ENCODE peak calls at places on chromosome 16, in ten cellular contexts. X is neural progenitor cell, G is hepatocyte, T is heart left ventricle, U is HCT116, K is fibroblast of lung, J is gastrocnemius medialis, F is astrocyte, H is cardiac muscle cell, O is spleen. V is an unnamed sample.
A peak's percentile ranks its signal among the peaks of the same experiment; 100 is the strongest.

GRCh38 chr16:80230328-80231117 is 310.3 kb upstream of the DYNLRB2 start:
- DNase-seq in J (no peak), F (peak; percentile 39), T (no peak), O (no peak), U (no peak), G (no peak), K (no peak), H (no peak), X (no peak), V (no peak)

GRCh38 chr16:19113577-19114358 is at the start of gene ITPRIPL2:
- DNase-seq in K (peak; percentile 95), U (peak; percentile 79), O (peak; percentile 89), X (peak; percentile 76), T (peak; percentile 94), J (peak; percentile 76), G (peak; percentile 89), H (peak; percentile 97), F (peak; percentile 80), V (no peak)

GRCh38 chr16:54750249-54750648 is 180.4 kb upstream of the IRX5 start:
- DNase-seq in F (no peak), X (no peak), O (no peak), T (no peak), G (no peak), J (no peak), U (no peak), H (no peak), K (no peak), V (no peak)

GRCh38 chr16:54150861-54151260 is 135.7 kb downstream of the IRX3 start:
- DNase-seq in O (no peak), K (no peak), U (no peak), X (no peak), J (no peak), T (no peak), G (no peak), H (no peak), F (no peak), V (no peak)

GRCh38 chr16:83717814-83718213 is 90.0 kb upstream of the HSBP1 start:
- DNase-seq in H (peak; percentile 36), G (no peak), U (no peak), K (no peak), J (no peak), F (peak; percentile 90), X (no peak), T (no peak), O (no peak), V (no peak)

GRCh38 chr16:85431431-85432124 is 181.5 kb upstream of the GSE1 start:
- DNase-seq in H (no peak), X (no peak), J (no peak), K (no peak), T (peak; percentile 9), U (no peak), G (no peak), O (peak; percentile 61), F (peak; percentile 14), V (no peak)

GRCh38 chr16:53054670-53055485 is at the start of gene CHD9:
- DNase-seq in K (peak; percentile 87), F (peak; percentile 58), O (peak; percentile 95), U (peak; percentile 72), H (peak; percentile 93), X (peak; percentile 96), G (peak; percentile 95), T (peak; percentile 85), J (peak; percentile 52), V (peak; percentile 55)

GRCh38 chr16:76583466-76583865 is 306.3 kb downstream of the CNTNAP4 start:
- DNase-seq in G (peak; percentile 65), F (no peak), K (peak; percentile 20), X (no peak), J (no peak), O (no peak), U (no peak), T (no peak), H (peak; percentile 22), V (no peak)

GRCh38 chr16:78235168-78235800 is 135.8 kb downstream of the WWOX start:
- DNase-seq in O (peak; percentile 85), T (peak; percentile 47), K (peak; percentile 72), F (peak; percentile 38), X (peak; percentile 80), J (no peak), U (peak; percentile 6), G (peak; percentile 75), H (peak; percentile 73), V (peak; percentile 27)

GRCh38 chr16:80824623-80825364 is 20.4 kb upstream of the CDYL2 start:
- DNase-seq in T (no peak), X (peak; percentile 71), F (peak; percentile 46), J (no peak), G (peak; percentile 72), K (peak; percentile 81), H (peak; percentile 79), U (peak; percentile 64), O (no peak), V (peak; percentile 38)

GRCh38 chr16:83903739-83904138 is 4.8 kb downstream of the MLYCD start:
- DNase-seq in O (no peak), X (no peak), U (no peak), G (peak; percentile 40), H (peak; percentile 64), T (peak; percentile 88), F (peak; percentile 8), K (peak; percentile 81), J (peak; percentile 93), V (no peak)

GRCh38 chr16:75420987-75421819 is 12.1 kb downstream of the CFDP1 start:
- DNase-seq in U (no peak), H (peak; percentile 85), K (peak; percentile 56), X (peak; percentile 85), T (peak; percentile 90), O (peak; percentile 86), J (no peak), F (no peak), G (peak; percentile 88), V (no peak)

DNA sequence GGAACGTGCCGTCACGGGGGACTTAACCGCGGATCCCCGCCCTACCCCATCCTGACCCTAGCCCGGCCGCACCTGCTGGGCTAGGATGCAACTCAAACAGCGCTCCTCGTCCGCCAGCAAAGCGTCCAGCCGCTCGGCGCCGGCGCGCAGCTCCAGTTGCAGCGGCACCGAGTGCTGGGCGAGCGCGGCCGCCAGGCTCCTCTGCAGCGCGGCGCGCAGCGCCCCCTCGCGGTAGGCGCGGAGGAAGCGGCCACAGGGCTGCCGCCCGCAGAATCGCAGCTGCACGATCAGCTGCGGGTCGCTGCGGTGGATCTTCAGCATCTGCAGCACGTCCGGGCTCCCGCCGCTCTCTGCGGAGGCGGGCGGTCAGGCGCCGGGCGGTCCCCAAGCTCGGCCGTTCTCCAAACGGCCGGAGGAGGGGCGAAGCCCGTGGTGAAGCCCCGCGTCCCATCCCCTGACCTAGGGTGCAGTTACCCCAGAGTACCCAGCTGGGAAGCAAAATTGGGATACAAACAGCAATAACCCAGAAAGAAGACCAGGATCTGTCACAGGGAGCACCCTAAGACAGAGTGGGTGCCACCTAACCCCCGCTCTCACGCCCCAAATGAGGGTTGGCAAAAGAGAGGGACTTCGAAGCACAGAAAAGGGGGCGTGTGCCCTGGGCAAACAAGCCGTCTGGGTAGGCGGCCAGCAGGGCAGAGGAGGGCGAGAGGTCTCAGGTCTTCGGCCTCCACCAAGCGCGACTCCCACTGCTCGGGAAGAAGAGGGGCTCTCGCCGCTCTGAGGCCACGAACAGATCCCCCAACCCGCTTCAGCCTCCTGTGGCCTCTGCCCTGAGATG is 4.2 kb downstream of the TRADD start:
- DNase-seq in K (peak; percentile 72), X (peak; percentile 95), U (no peak), H (peak; percentile 83), T (peak; percentile 67), J (no peak), G (peak; percentile 92), F (no peak), O (peak; percentile 96), V (peak; percentile 33)
- H3K4me3 ChIP-seq in K (no peak overlapping the region), X (peak overlapping the region; percentile 48), U (no peak overlapping the region), H (peak overlapping the region; percentile 24), T (peak overlapping the region; percentile 26), J (no peak overlapping the region), G (no peak overlapping the region), F (no peak overlapping the region), O (peak overlapping the region; percentile 59), V (peak overlapping the region; percentile 20)

DNA sequence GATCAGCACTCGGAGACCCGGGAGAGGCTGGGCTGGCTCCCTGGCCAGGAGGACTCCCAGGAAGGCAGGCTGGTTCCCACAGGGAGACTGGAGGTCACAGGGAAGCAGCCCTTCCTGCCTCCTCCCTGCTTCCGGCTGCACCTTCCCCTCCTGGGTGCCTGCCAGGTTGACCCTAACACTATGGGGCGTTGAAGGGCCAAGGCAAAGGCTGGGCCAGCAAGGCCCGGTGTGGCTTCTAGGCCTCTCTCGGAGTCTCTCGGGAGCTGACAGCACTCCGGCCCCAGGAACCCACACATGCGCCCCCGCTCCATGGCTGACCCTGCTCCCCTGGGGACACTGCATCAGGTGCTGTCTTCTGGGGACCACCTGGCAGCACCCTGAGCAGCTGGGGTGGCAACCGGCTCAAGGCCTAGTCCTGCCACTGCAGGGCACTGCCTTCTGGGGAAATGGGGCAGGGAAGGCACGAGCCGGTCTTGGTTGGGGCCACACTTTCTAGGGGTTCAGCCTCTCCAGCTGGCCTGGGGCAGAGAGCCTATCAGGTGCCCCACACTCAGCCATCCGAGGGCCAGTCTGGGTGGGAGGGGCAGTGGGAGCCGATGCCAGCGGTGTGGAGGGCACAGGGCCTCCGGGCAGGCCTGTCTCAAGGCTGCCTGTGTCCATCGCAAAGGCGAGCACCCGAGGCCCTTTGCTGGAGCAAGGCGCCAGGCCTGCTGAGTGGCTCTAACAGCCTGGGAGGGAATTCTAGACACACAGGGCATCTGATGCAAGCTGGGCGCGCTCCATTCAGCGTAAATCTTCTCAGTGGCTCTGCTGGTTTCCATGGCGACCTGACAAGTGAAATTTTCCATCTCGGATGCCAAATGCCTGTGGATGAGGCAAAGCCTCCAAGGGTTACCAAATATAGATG is 5.6 kb upstream of the MTSS2 start:
- DNase-seq in O (no peak), H (peak; percentile 96), J (peak; percentile 58), F (peak; percentile 97), T (peak; percentile 86), K (peak; percentile 100), X (peak; percentile 45), G (peak; percentile 94), U (no peak), V (peak; percentile 96)
- H3K27ac ChIP-seq in O (no peak overlapping the region), H (peak overlapping the region; percentile 99), J (peak overlapping the region; percentile 95), F (peak overlapping the region; percentile 62), T (peak overlapping the region; percentile 72), K (peak overlapping the region; percentile 98), X (no peak overlapping the region), G (peak overlapping the region; percentile 92), U (no peak overlapping the region), V (peak overlapping the region; percentile 97)

DNA sequence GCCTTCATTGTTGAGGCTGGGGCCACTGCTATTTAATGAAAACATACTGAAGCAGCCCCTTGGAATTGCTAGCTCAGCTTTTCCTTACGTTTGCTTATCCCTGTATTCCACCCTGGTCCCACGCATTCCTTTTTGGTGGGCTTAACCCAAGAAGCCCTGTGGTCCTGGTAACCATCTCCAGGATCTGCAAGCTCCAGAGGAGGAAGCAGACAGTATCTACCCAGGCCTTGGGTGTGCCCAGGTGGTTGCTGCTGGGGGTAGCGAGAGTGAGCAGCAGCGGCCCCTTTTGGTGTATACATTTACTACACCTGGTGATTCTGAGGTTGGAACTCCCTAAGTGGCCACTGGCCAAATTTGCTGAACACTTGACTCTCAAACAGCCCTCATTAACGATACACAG is 97.7 kb downstream of the CBLN1 start:
- DNase-seq in J (no peak), G (peak; percentile 49), H (no peak), F (no peak), X (peak; percentile 68), T (no peak), K (no peak), U (peak; percentile 31), O (no peak), V (no peak)
- TF ChIP-seq CTCF in J (no peak), G (peak; percentile 40), H (no peak), F (no peak), X (peak; percentile 72), T (peak; percentile 47), K (no peak), U (peak; percentile 69), O (no peak), V (no peak)

DNA sequence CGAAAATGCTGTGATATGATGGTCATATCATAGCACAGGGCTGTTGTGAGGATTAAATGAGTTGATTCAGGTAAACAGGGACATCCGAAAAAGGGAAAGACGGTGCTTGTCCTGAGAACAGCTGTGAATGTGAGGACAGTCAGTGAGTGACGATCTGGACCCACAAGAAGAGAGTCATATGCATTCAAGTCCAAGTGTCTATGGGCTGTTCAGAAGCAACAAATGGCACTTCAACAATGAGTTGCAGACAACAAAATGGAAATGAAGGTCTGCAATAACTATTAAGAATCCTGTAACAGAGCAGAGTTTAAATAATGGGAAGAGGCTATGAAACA is 100.3 kb downstream of the ADCY9 start:
- DNase-seq in K (no peak), X (no peak), H (no peak), G (no peak), O (no peak), U (no peak), J (no peak), F (no peak), T (no peak), V (no peak)
- H3K4me3 ChIP-seq in K (no peak overlapping the region), X (no peak overlapping the region), H (no peak overlapping the region), G (no peak overlapping the region), O (no peak overlapping the region), U (no peak overlapping the region), J (no peak overlapping the region), F (no peak overlapping the region), T (no peak overlapping the region), V (no peak overlapping the region)